ENCODE peak calls at places on chromosomes 4 and X, in eight cellular contexts. H is IMR-90; F is right cardiac atrium; E is tibial nerve; T is CD8-positive, alpha-beta T cell; D is brain microvascular endothelial cell; V is neuronal stem cell; I is adrenal gland. B is an unnamed sample.

GRCh38 chrX:125505207-125505606 is 185.5 kb downstream of the TEX13C start:
- DNase-seq in D (no peak), V (no peak), F (no peak), T (no peak), H (no peak), E (no peak), I (no peak), B (no peak)

GRCh38 chrX:25029288-25029687 is 13.5 kb upstream of the ARX start:
- DNase-seq in I (no peak), T (no peak), D (no peak), V (no peak), F (no peak), H (no peak), E (no peak), B (no peak)

GRCh38 chrX:45592067-45592466 is 391.4 kb upstream of the DIPK2B start:
- DNase-seq in F (no peak), V (no peak), I (no peak), H (peak; percentile 1), T (no peak), D (no peak), E (no peak), B (no peak)

GRCh38 chr4:171242831-171243230 is 570.4 kb upstream of the GALNTL6 start:
- DNase-seq in V (no peak), E (no peak), I (no peak), T (no peak), F (no peak), D (peak; percentile 5), H (no peak), B (no peak)

GRCh38 chr4:68864438-68865177 is 48.8 kb downstream of the UGT2B10 start:
- DNase-seq in E (no peak), H (no peak), F (no peak), I (no peak), V (no peak), D (no peak), T (no peak), B (no peak)

GRCh38 chr4:1815096-1815996 is 22.3 kb downstream of the FGFR3 start:
- DNase-seq in E (no peak), V (no peak), H (no peak), T (no peak), I (no peak), F (peak; percentile 40), D (no peak), B (no peak)

GRCh38 chr4:149158852-149159251 is 656.8 kb downstream of the IQCM start:
- DNase-seq in F (no peak), E (no peak), I (no peak), T (no peak), V (no peak), D (no peak), H (peak; percentile 19), B (no peak)

GRCh38 chr4:41512604-41513003 is 25.4 kb upstream of the LIMCH1 start:
- DNase-seq in F (no peak), H (no peak), I (no peak), D (no peak), V (no peak), T (no peak), E (no peak), B (no peak)

GRCh38 chr4:167906851-167907250 is 185.5 kb upstream of the ANXA10 start:
- DNase-seq in D (peak; percentile 6), H (peak; percentile 9), E (no peak), I (no peak), T (no peak), V (no peak), F (no peak), B (no peak)

GRCh38 chrX:133639726-133640125 is 224.4 kb upstream of the GPC4 start:
- DNase-seq in F (no peak), E (no peak), D (no peak), T (no peak), I (no peak), H (no peak), V (no peak), B (no peak)

GRCh38 chr4:155060419-155060818 is 148.0 kb upstream of the NPY2R start:
- DNase-seq in D (no peak), E (no peak), T (no peak), V (no peak), I (no peak), H (no peak), F (peak; percentile 44), B (no peak)

GRCh38 chr4:67030636-67031035 is 514.7 kb downstream of the CENPC start:
- DNase-seq in F (no peak), D (peak; percentile 27), E (no peak), H (no peak), T (no peak), I (no peak), V (no peak), B (no peak)

GRCh38 chr4:24730256-24731001 is 64.9 kb upstream of the SOD3 start:
- DNase-seq in D (no peak), H (peak; percentile 54), T (no peak), V (no peak), F (peak; percentile 91), I (no peak), E (peak; percentile 26), B (peak; percentile 21)

GRCh38 chr4:150119492-150119891 is 41.2 kb downstream of the DCLK2 start:
- DNase-seq in E (no peak), D (no peak), V (no peak), I (no peak), T (no peak), F (no peak), H (peak; percentile 57), B (no peak)

GRCh38 chr4:133190098-133190497 is 41.0 kb downstream of the PCDH10 start:
- DNase-seq in T (no peak), D (no peak), E (no peak), I (no peak), V (no peak), H (peak; percentile 0), F (no peak), B (no peak)

GRCh38 chr4:40976343-40976742 is 226.6 kb downstream of the NSUN7 start:
- DNase-seq in D (no peak), I (peak; percentile 70), H (peak; percentile 70), E (no peak), F (no peak), V (peak; percentile 45), T (no peak), B (no peak)

GRCh38 chrX:106263817-106264216 is 95.7 kb downstream of the PWWP3B start:
- DNase-seq in I (peak; percentile 21), D (peak; percentile 42), H (no peak), V (no peak), E (no peak), T (no peak), F (no peak), B (no peak)

GRCh38 chr4:1839306-1839705 is 16.6 kb downstream of the LETM1 start:
- DNase-seq in V (no peak), I (no peak), H (no peak), F (no peak), T (no peak), D (no peak), E (no peak), B (peak; percentile 39)

GRCh38 chrX:91435465-91435864 is 826 bp downstream of the PABPC5 start:
- DNase-seq in E (no peak), V (no peak), D (no peak), I (peak; percentile 34), H (no peak), F (peak; percentile 37), T (no peak), B (no peak)

GRCh38 chr4:169115897-169116254 is 105.8 kb upstream of the CBR4 start:
- DNase-seq in H (peak; percentile 99), F (no peak), I (no peak), D (peak; percentile 96), V (no peak), T (no peak), E (no peak), B (peak; percentile 5)

GRCh38 chr4:184263461-184263860 is 45.8 kb upstream of the ENPP6 start:
- DNase-seq in E (no peak), F (no peak), T (no peak), H (no peak), I (no peak), D (no peak), V (no peak), B (no peak)
- H3K27ac ChIP-seq in E (no peak overlapping the region), F (no peak overlapping the region), T (no peak overlapping the region), H (no peak overlapping the region), I (no peak overlapping the region), D (no peak overlapping the region), V (no peak overlapping the region), B (no peak overlapping the region)

GRCh38 chrX:153674219-153674851 is 722 bp upstream of the PNCK start:
- DNase-seq in D (no peak), V (no peak), F (no peak), E (no peak), I (peak; percentile 18), H (no peak), T (no peak), B (no peak)
- H3K27ac ChIP-seq in D (no peak overlapping the region), V (peak overlapping the region; percentile 59), F (no peak overlapping the region), E (no peak overlapping the region), I (no peak overlapping the region), H (no peak overlapping the region), T (no peak overlapping the region), B (no peak overlapping the region)

GRCh38 chr4:76867880-76868655 is 29.9 kb downstream of the SOWAHB start:
- DNase-seq in T (no peak), V (no peak), D (no peak), I (no peak), H (no peak), F (no peak), E (no peak), B (no peak)
- H3K27ac ChIP-seq in T (no peak overlapping the region), V (no peak overlapping the region), D (no peak overlapping the region), I (no peak overlapping the region), H (no peak overlapping the region), F (no peak overlapping the region), E (no peak overlapping the region), B (no peak overlapping the region)

DNA sequence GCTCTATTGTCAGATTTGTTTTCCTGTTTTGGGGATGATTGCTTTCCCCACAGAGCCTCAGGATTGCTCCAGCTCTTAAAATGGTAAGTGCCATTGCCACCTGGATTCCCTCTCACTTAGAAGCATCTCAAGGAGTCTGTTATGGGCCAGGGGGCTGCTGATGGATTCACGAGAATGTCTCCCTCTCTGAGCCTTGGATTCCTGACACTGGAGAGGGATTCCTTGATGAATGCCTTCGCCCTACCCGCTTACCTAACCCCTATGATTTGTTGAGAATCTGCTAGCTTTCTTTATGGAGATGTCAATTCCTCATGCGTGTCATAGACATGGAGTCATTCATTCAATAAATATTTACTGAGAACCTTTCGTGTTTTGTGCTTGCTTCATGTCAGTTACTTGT is 36.9 kb upstream of the TENM3 start:
- DNase-seq in I (no peak), D (no peak), T (no peak), F (no peak), E (no peak), H (no peak), V (no peak), B (no peak)
- H3K27ac ChIP-seq in I (no peak overlapping the region), D (no peak overlapping the region), T (no peak overlapping the region), F (no peak overlapping the region), E (no peak overlapping the region), H (no peak overlapping the region), V (peak overlapping the region; percentile 39), B (no peak overlapping the region)